ENCODE peak calls at places on chromosomes 16 and 17, in seven cellular contexts. One of them, this sample, is unnamed.

GRCh38 chr17:71902931-71903506 is 217.8 kb upstream of the SOX9 start:
- DNase-seq in neural progenitor cell: no peak
- DNase-seq in OCI-LY7: no peak
- DNase-seq in endothelial cell of umbilical vein: no peak
- DNase-seq in GM23338: no peak
- DNase-seq in neuronal stem cell: no peak
- DNase-seq in astrocyte: peak
- DNase-seq in this sample: no peak

GRCh38 chr17:81478119-81478518 is 34.5 kb downstream of the ACTG1 start:
- DNase-seq in GM23338: no peak
- DNase-seq in neuronal stem cell: no peak
- DNase-seq in endothelial cell of umbilical vein: no peak
- DNase-seq in OCI-LY7: no peak
- DNase-seq in neural progenitor cell: no peak
- DNase-seq in astrocyte: no peak
- DNase-seq in this sample: no peak

GRCh38 chr16:68228652-68229051 is 7.3 kb downstream of the ESRP2 start:
- DNase-seq in GM23338: no peak
- DNase-seq in astrocyte: no peak
- DNase-seq in OCI-LY7: no peak
- DNase-seq in endothelial cell of umbilical vein: no peak
- DNase-seq in neural progenitor cell: no peak
- DNase-seq in neuronal stem cell: no peak
- DNase-seq in this sample: no peak

GRCh38 chr17:45221081-45221996 is at the start of gene FMNL1:
- DNase-seq in endothelial cell of umbilical vein: no peak
- DNase-seq in OCI-LY7: peak
- DNase-seq in neuronal stem cell: no peak
- DNase-seq in GM23338: peak
- DNase-seq in astrocyte: no peak
- DNase-seq in neural progenitor cell: peak
- DNase-seq in this sample: no peak

GRCh38 chr17:57782642-57783337 is 37.7 kb upstream of the CCDC182 start:
- DNase-seq in neuronal stem cell: peak
- DNase-seq in astrocyte: no peak
- DNase-seq in GM23338: no peak
- DNase-seq in OCI-LY7: no peak
- DNase-seq in endothelial cell of umbilical vein: no peak
- DNase-seq in neural progenitor cell: peak
- DNase-seq in this sample: no peak

GRCh38 chr17:39547713-39548478 is 59.8 kb downstream of the NEUROD2 start:
- DNase-seq in endothelial cell of umbilical vein: peak
- DNase-seq in OCI-LY7: peak
- DNase-seq in neural progenitor cell: peak
- DNase-seq in GM23338: peak
- DNase-seq in neuronal stem cell: peak
- DNase-seq in astrocyte: peak
- DNase-seq in this sample: peak

GRCh38 chr16:84773312-84773711 is 46.5 kb upstream of the CRISPLD2 start:
- DNase-seq in GM23338: no peak
- DNase-seq in astrocyte: no peak
- DNase-seq in OCI-LY7: no peak
- DNase-seq in neuronal stem cell: no peak
- DNase-seq in neural progenitor cell: no peak
- DNase-seq in endothelial cell of umbilical vein: no peak
- DNase-seq in this sample: no peak

GRCh38 chr17:50093807-50094206 is 1.3 kb upstream of the PDK2 start:
- DNase-seq in GM23338: no peak
- DNase-seq in neuronal stem cell: no peak
- DNase-seq in astrocyte: no peak
- DNase-seq in neural progenitor cell: no peak
- DNase-seq in OCI-LY7: no peak
- DNase-seq in endothelial cell of umbilical vein: no peak
- DNase-seq in this sample: no peak

GRCh38 chr16:19001788-19002187 is 18.1 kb downstream of the TMC7 start:
- DNase-seq in endothelial cell of umbilical vein: no peak
- DNase-seq in OCI-LY7: no peak
- DNase-seq in GM23338: no peak
- DNase-seq in neuronal stem cell: no peak
- DNase-seq in neural progenitor cell: no peak
- DNase-seq in astrocyte: peak
- DNase-seq in this sample: no peak

GRCh38 chr17:78674595-78675315 is 97.6 kb upstream of the DNAH17 start:
- DNase-seq in OCI-LY7: no peak
- DNase-seq in astrocyte: no peak
- DNase-seq in endothelial cell of umbilical vein: no peak
- DNase-seq in neural progenitor cell: peak
- DNase-seq in GM23338: peak
- DNase-seq in neuronal stem cell: no peak
- DNase-seq in this sample: no peak

GRCh38 chr17:17348872-17349723 is 45.9 kb downstream of the NT5M start:
- DNase-seq in neural progenitor cell: no peak
- DNase-seq in endothelial cell of umbilical vein: no peak
- DNase-seq in neuronal stem cell: no peak
- DNase-seq in astrocyte: no peak
- DNase-seq in OCI-LY7: no peak
- DNase-seq in GM23338: no peak
- DNase-seq in this sample: no peak

GRCh38 chr17:36599546-36600250 is 1.7 kb upstream of the MRM1 start:
- DNase-seq in neural progenitor cell: no peak
- DNase-seq in GM23338: no peak
- DNase-seq in endothelial cell of umbilical vein: no peak
- DNase-seq in neuronal stem cell: no peak
- DNase-seq in OCI-LY7: no peak
- DNase-seq in astrocyte: no peak
- DNase-seq in this sample: no peak

GRCh38 chr16:1390239-1390638 is 24.3 kb downstream of the UNKL start:
- DNase-seq in OCI-LY7: no peak
- DNase-seq in GM23338: no peak
- DNase-seq in astrocyte: no peak
- DNase-seq in endothelial cell of umbilical vein: no peak
- DNase-seq in neuronal stem cell: no peak
- DNase-seq in neural progenitor cell: no peak
- DNase-seq in this sample: no peak

GRCh38 chr16:83581082-83581481 is 226.7 kb upstream of the HSBP1 start:
- DNase-seq in GM23338: no peak
- DNase-seq in endothelial cell of umbilical vein: no peak
- DNase-seq in neuronal stem cell: no peak
- DNase-seq in astrocyte: no peak
- DNase-seq in OCI-LY7: no peak
- DNase-seq in neural progenitor cell: no peak
- DNase-seq in this sample: no peak

GRCh38 chr17:7656958-7657715 is 6.4 kb downstream of the ATP1B2 start:
- DNase-seq in neuronal stem cell: peak
- DNase-seq in astrocyte: no peak
- DNase-seq in GM23338: peak
- DNase-seq in endothelial cell of umbilical vein: no peak
- DNase-seq in neural progenitor cell: peak
- DNase-seq in OCI-LY7: no peak
- DNase-seq in this sample: no peak

GRCh38 chr16:55488306-55488705 is 9.3 kb downstream of the MMP2 start:
- DNase-seq in OCI-LY7: no peak
- DNase-seq in neural progenitor cell: no peak
- DNase-seq in neuronal stem cell: no peak
- DNase-seq in astrocyte: no peak
- DNase-seq in GM23338: no peak
- DNase-seq in endothelial cell of umbilical vein: peak
- DNase-seq in this sample: no peak

GRCh38 chr16:57544129-57544653 is 1.7 kb downstream of the ADGRG5 start:
- DNase-seq in GM23338: no peak
- DNase-seq in endothelial cell of umbilical vein: no peak
- DNase-seq in OCI-LY7: peak
- DNase-seq in neural progenitor cell: no peak
- DNase-seq in neuronal stem cell: no peak
- DNase-seq in astrocyte: peak
- DNase-seq in this sample: no peak

GRCh38 chr17:64177346-64178010 is 47.5 kb upstream of the ERN1 start:
- DNase-seq in OCI-LY7: no peak
- DNase-seq in neural progenitor cell: no peak
- DNase-seq in endothelial cell of umbilical vein: no peak
- DNase-seq in astrocyte: no peak
- DNase-seq in neuronal stem cell: no peak
- DNase-seq in GM23338: no peak
- DNase-seq in this sample: no peak

GRCh38 chr16:89599451-89599858 is 14.0 kb upstream of the DPEP1 start:
- DNase-seq in GM23338: peak
- DNase-seq in astrocyte: no peak
- DNase-seq in neuronal stem cell: no peak
- DNase-seq in endothelial cell of umbilical vein: no peak
- DNase-seq in neural progenitor cell: peak
- DNase-seq in OCI-LY7: peak
- DNase-seq in this sample: peak

GRCh38 chr17:9529033-9529748 is 46.4 kb downstream of the STX8 start:
- DNase-seq in neural progenitor cell: peak
- DNase-seq in OCI-LY7: peak
- DNase-seq in GM23338: peak
- DNase-seq in endothelial cell of umbilical vein: peak
- DNase-seq in neuronal stem cell: no peak
- DNase-seq in astrocyte: peak
- DNase-seq in this sample: no peak

GRCh38 chr16:53605979-53606378 is 97.7 kb downstream of the RPGRIP1L start:
- DNase-seq in GM23338: no peak
- DNase-seq in OCI-LY7: no peak
- DNase-seq in neuronal stem cell: no peak
- DNase-seq in neural progenitor cell: no peak
- DNase-seq in endothelial cell of umbilical vein: no peak
- DNase-seq in astrocyte: no peak
- DNase-seq in this sample: no peak

GRCh38 chr17:3827124-3827773 is 18.8 kb downstream of the NCBP3 start:
- DNase-seq in astrocyte: peak
- DNase-seq in neuronal stem cell: peak
- DNase-seq in endothelial cell of umbilical vein: peak
- DNase-seq in neural progenitor cell: peak
- DNase-seq in GM23338: peak
- DNase-seq in OCI-LY7: peak
- DNase-seq in this sample: peak

GRCh38 chr16:85079785-85080602 is 32.3 kb downstream of the CIBAR2 start:
- DNase-seq in neural progenitor cell: no peak
- DNase-seq in OCI-LY7: no peak
- DNase-seq in astrocyte: no peak
- DNase-seq in neuronal stem cell: no peak
- DNase-seq in GM23338: no peak
- DNase-seq in endothelial cell of umbilical vein: no peak
- DNase-seq in this sample: no peak

GRCh38 chr16:70696952-70697600 is 11.2 kb upstream of the MTSS2 start:
- DNase-seq in neural progenitor cell: no peak
- DNase-seq in endothelial cell of umbilical vein: no peak
- DNase-seq in OCI-LY7: no peak
- DNase-seq in neuronal stem cell: no peak
- DNase-seq in astrocyte: no peak
- DNase-seq in GM23338: no peak
- DNase-seq in this sample: peak

GRCh38 chr17:7844292-7845154 is 10.3 kb upstream of the TMEM88 start:
- DNase-seq in endothelial cell of umbilical vein: peak
- DNase-seq in neural progenitor cell: peak
- DNase-seq in neuronal stem cell: peak
- DNase-seq in astrocyte: peak
- DNase-seq in GM23338: peak
- DNase-seq in OCI-LY7: peak
- DNase-seq in this sample: peak

GRCh38 chr17:34146440-34147043 is 108.5 kb upstream of the CCL2 start:
- DNase-seq in endothelial cell of umbilical vein: no peak
- DNase-seq in OCI-LY7: peak
- DNase-seq in GM23338: peak
- DNase-seq in astrocyte: no peak
- DNase-seq in neuronal stem cell: peak
- DNase-seq in neural progenitor cell: peak
- DNase-seq in this sample: peak

GRCh38 chr17:17055286-17056166 is 13.3 kb downstream of the MPRIP start:
- DNase-seq in GM23338: peak
- DNase-seq in OCI-LY7: no peak
- DNase-seq in neural progenitor cell: no peak
- DNase-seq in neuronal stem cell: no peak
- DNase-seq in endothelial cell of umbilical vein: peak
- DNase-seq in astrocyte: no peak
- DNase-seq in this sample: no peak

DNA sequence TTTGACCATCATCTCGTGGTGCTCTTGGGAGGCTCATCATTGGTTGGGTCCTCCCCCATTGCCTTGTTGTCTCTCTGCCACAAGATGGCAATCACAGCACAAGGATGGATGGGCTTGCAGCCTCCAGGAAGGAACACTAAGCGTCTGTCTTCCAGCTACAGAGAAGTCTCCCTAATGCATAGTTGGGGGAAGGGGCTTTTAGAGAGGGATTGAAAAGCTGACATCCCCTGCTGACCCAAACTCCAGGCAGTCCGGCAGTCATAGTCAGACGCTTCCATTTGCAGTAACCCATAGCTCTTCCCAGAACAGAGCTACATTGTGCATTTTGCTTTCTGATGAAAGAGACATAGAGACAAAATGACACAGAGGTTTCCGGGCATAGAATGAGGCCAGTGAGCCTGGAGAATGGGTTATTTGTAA is 111.4 kb downstream of the UTP18 start:
- DNase-seq in OCI-LY7: peak
- DNase-seq in neural progenitor cell: peak
- DNase-seq in astrocyte: no peak
- DNase-seq in GM23338: peak
- DNase-seq in endothelial cell of umbilical vein: peak
- DNase-seq in neuronal stem cell: peak
- DNase-seq in this sample: peak
- H2AFZ ChIP-seq in OCI-LY7: peak
- H2AFZ ChIP-seq in neural progenitor cell: peak
- H2AFZ ChIP-seq in astrocyte: peak
- H2AFZ ChIP-seq in GM23338: no peak
- H2AFZ ChIP-seq in endothelial cell of umbilical vein: no peak
- H2AFZ ChIP-seq in neuronal stem cell: peak
- H2AFZ ChIP-seq in this sample: no peak

GRCh38 chr16:30561212-30561816 is 3.1 kb upstream of the ZNF764 start:
- DNase-seq in GM23338: peak
- DNase-seq in OCI-LY7: no peak
- DNase-seq in astrocyte: no peak
- DNase-seq in neuronal stem cell: no peak
- DNase-seq in neural progenitor cell: peak
- DNase-seq in endothelial cell of umbilical vein: peak
- DNase-seq in this sample: peak
- H2AFZ ChIP-seq in GM23338: peak
- H2AFZ ChIP-seq in OCI-LY7: peak
- H2AFZ ChIP-seq in astrocyte: peak
- H2AFZ ChIP-seq in neuronal stem cell: peak
- H2AFZ ChIP-seq in neural progenitor cell: peak
- H2AFZ ChIP-seq in endothelial cell of umbilical vein: peak
- H2AFZ ChIP-seq in this sample: peak

GRCh38 chr16:22734313-22734869 is 79.6 kb upstream of the HS3ST2 start:
- DNase-seq in OCI-LY7: no peak
- DNase-seq in neuronal stem cell: no peak
- DNase-seq in astrocyte: no peak
- DNase-seq in endothelial cell of umbilical vein: no peak
- DNase-seq in neural progenitor cell: no peak
- DNase-seq in GM23338: no peak
- DNase-seq in this sample: no peak
- H2AFZ ChIP-seq in OCI-LY7: no peak
- H2AFZ ChIP-seq in neuronal stem cell: no peak
- H2AFZ ChIP-seq in astrocyte: no peak
- H2AFZ ChIP-seq in endothelial cell of umbilical vein: no peak
- H2AFZ ChIP-seq in neural progenitor cell: peak
- H2AFZ ChIP-seq in GM23338: peak
- H2AFZ ChIP-seq in this sample: no peak

DNA sequence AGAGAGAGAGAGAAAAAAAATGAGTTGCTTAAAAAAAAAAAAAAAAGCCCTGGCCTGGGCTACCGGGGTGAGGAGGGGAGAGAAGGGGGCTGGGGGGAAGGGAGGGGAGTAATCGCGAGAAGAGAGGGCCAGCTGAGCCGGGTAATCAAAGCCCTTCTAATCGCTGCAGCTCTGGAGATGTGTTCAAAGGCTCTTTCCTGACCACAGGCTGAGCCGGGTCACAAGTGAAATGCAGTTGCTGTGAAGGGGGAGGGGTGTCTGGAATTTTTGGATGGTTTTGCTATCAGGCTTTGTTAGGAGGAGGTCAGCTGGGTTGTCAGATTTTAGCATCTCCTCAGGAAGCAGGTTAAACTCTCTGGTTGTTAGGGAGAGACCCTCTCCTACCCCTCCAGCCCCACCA is 104.8 kb upstream of the ZFHX3 start:
- DNase-seq in astrocyte: no peak
- DNase-seq in GM23338: peak
- DNase-seq in endothelial cell of umbilical vein: no peak
- DNase-seq in OCI-LY7: no peak
- DNase-seq in neural progenitor cell: peak
- DNase-seq in neuronal stem cell: peak
- DNase-seq in this sample: no peak
- H2AFZ ChIP-seq in astrocyte: no peak
- H2AFZ ChIP-seq in GM23338: no peak
- H2AFZ ChIP-seq in endothelial cell of umbilical vein: no peak
- H2AFZ ChIP-seq in OCI-LY7: no peak
- H2AFZ ChIP-seq in neural progenitor cell: peak
- H2AFZ ChIP-seq in neuronal stem cell: peak
- H2AFZ ChIP-seq in this sample: no peak